ENCODE peak calls at places on chromosomes 16 and 17, in six cellular contexts. One of them, this sample, is unnamed.

GRCh38 chr16:17211797-17212196 is 259.0 kb downstream of the XYLT1 start:
- DNase-seq in gastrocnemius medialis: no peak
- DNase-seq in body of pancreas: no peak
- DNase-seq in heart left ventricle: no peak
- DNase-seq in right atrium auricular region: no peak
- DNase-seq in effector memory CD4-positive, alpha-beta T cell: no peak
- DNase-seq in this sample: no peak

GRCh38 chr16:11398851-11399250 is 53.6 kb downstream of the RMI2 start:
- DNase-seq in gastrocnemius medialis: no peak
- DNase-seq in body of pancreas: no peak
- DNase-seq in heart left ventricle: no peak
- DNase-seq in right atrium auricular region: no peak
- DNase-seq in effector memory CD4-positive, alpha-beta T cell: no peak
- DNase-seq in this sample: no peak

GRCh38 chr16:14398014-14398717 is 231.9 kb downstream of the PARN start:
- DNase-seq in gastrocnemius medialis: no peak
- DNase-seq in body of pancreas: no peak
- DNase-seq in heart left ventricle: no peak
- DNase-seq in right atrium auricular region: no peak
- DNase-seq in effector memory CD4-positive, alpha-beta T cell: no peak
- DNase-seq in this sample: no peak

GRCh38 chr16:81633147-81633619 is 145.9 kb upstream of the PLCG2 start:
- DNase-seq in gastrocnemius medialis: no peak
- DNase-seq in body of pancreas: no peak
- DNase-seq in heart left ventricle: no peak
- DNase-seq in right atrium auricular region: no peak
- DNase-seq in effector memory CD4-positive, alpha-beta T cell: no peak
- DNase-seq in this sample: no peak

GRCh38 chr17:76154935-76155845 is 14.1 kb upstream of the FOXJ1 start:
- DNase-seq in gastrocnemius medialis: no peak
- DNase-seq in body of pancreas: no peak
- DNase-seq in heart left ventricle: no peak
- DNase-seq in right atrium auricular region: no peak
- DNase-seq in effector memory CD4-positive, alpha-beta T cell: no peak
- DNase-seq in this sample: no peak

GRCh38 chr16:80743772-80744171 is 60.6 kb downstream of the CDYL2 start:
- DNase-seq in gastrocnemius medialis: no peak
- DNase-seq in body of pancreas: no peak
- DNase-seq in heart left ventricle: no peak
- DNase-seq in right atrium auricular region: no peak
- DNase-seq in effector memory CD4-positive, alpha-beta T cell: no peak
- DNase-seq in this sample: no peak

GRCh38 chr16:82761236-82761635 is 134.5 kb downstream of the CDH13 start:
- DNase-seq in gastrocnemius medialis: peak; percentile 90
- DNase-seq in body of pancreas: peak; percentile 50
- DNase-seq in heart left ventricle: peak; percentile 86
- DNase-seq in right atrium auricular region: peak; percentile 94
- DNase-seq in effector memory CD4-positive, alpha-beta T cell: no peak
- DNase-seq in this sample: peak; percentile 90

GRCh38 chr17:81514735-81515529 is 2.3 kb upstream of the ACTG1 start:
- DNase-seq in gastrocnemius medialis: peak; percentile 61
- DNase-seq in body of pancreas: peak; percentile 80
- DNase-seq in heart left ventricle: peak; percentile 90
- DNase-seq in right atrium auricular region: peak; percentile 82
- DNase-seq in effector memory CD4-positive, alpha-beta T cell: peak; percentile 57
- DNase-seq in this sample: no peak

GRCh38 chr16:591892-592517 is 2.1 kb downstream of the RAB40C start:
- DNase-seq in gastrocnemius medialis: no peak
- DNase-seq in body of pancreas: no peak
- DNase-seq in heart left ventricle: no peak
- DNase-seq in right atrium auricular region: no peak
- DNase-seq in effector memory CD4-positive, alpha-beta T cell: no peak
- DNase-seq in this sample: no peak

GRCh38 chr16:28597692-28598261 is 927 bp upstream of the SULT1A2 start:
- DNase-seq in gastrocnemius medialis: no peak
- DNase-seq in body of pancreas: peak; percentile 24
- DNase-seq in heart left ventricle: no peak
- DNase-seq in right atrium auricular region: no peak
- DNase-seq in effector memory CD4-positive, alpha-beta T cell: no peak
- DNase-seq in this sample: no peak

GRCh38 chr17:49016775-49017463 is 19.7 kb downstream of the IGF2BP1 start:
- DNase-seq in gastrocnemius medialis: no peak
- DNase-seq in body of pancreas: peak; percentile 36
- DNase-seq in heart left ventricle: no peak
- DNase-seq in right atrium auricular region: no peak
- DNase-seq in effector memory CD4-positive, alpha-beta T cell: no peak
- DNase-seq in this sample: no peak

GRCh38 chr17:44122825-44123355 is 551 bp downstream of the HDAC5 start:
- DNase-seq in gastrocnemius medialis: no peak
- DNase-seq in body of pancreas: no peak
- DNase-seq in heart left ventricle: no peak
- DNase-seq in right atrium auricular region: no peak
- DNase-seq in effector memory CD4-positive, alpha-beta T cell: no peak
- DNase-seq in this sample: no peak
- H3K4me1 ChIP-seq in gastrocnemius medialis: peaks cover 54% of the 10 kb centered on the region
- H3K4me1 ChIP-seq in body of pancreas: peaks cover 44% of the 10 kb centered on the region
- H3K4me1 ChIP-seq in heart left ventricle: peaks cover 59% of the 10 kb centered on the region
- H3K4me1 ChIP-seq in right atrium auricular region: no peaks in the 10 kb centered on the region
- H3K4me1 ChIP-seq in effector memory CD4-positive, alpha-beta T cell: peaks cover 14% of the 10 kb centered on the region
- H3K4me1 ChIP-seq in this sample: peaks cover 27% of the 10 kb centered on the region

GRCh38 chr17:13776027-13776551 is 174.4 kb upstream of the HS3ST3A1 start:
- DNase-seq in gastrocnemius medialis: no peak
- DNase-seq in body of pancreas: no peak
- DNase-seq in heart left ventricle: peak; percentile 41
- DNase-seq in right atrium auricular region: no peak
- DNase-seq in effector memory CD4-positive, alpha-beta T cell: no peak
- DNase-seq in this sample: no peak
- H3K27ac ChIP-seq in gastrocnemius medialis: peak overlapping the region; percentile 52
- H3K27ac ChIP-seq in body of pancreas: no peak overlapping the region
- H3K27ac ChIP-seq in heart left ventricle: peak overlapping the region; percentile 47
- H3K27ac ChIP-seq in right atrium auricular region: no peak overlapping the region
- H3K27ac ChIP-seq in effector memory CD4-positive, alpha-beta T cell: no peak overlapping the region
- H3K27ac ChIP-seq in this sample: no peak overlapping the region

DNA sequence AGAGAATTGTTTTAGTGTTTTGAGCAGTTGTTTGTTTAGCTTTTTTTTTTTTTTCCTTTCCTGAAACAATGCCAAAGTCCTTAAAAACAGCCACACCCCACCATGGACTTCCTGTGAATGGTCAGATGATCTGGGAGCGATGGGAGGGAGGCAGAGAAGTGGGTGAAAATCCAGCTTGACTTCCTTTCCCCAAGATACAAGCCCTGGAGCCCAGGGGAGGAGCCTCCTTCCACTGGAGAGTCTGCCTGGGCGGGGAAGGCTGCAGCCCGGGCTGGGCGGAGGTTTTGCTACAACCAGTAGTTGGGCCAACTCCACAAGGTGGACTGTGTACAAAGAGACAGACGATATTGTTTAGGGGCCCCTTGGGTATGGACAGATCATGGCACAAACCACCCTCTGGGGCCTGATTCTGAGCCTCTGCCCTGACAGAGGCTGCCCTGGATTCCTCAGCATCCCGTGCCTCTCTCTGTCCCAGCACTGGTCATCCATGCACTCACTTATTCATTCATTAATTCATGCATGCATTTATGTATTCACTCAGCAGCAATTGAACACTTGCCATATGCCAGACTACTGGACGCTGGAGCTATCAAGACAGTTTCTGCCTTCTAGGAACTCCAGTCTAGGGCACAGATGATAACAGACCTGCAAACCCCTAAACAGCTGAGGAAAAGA is 29.8 kb downstream of the WSB1 start:
- DNase-seq in gastrocnemius medialis: peak; percentile 28
- DNase-seq in body of pancreas: peak; percentile 48
- DNase-seq in heart left ventricle: peak; percentile 78
- DNase-seq in right atrium auricular region: peak; percentile 87
- DNase-seq in effector memory CD4-positive, alpha-beta T cell: no peak
- DNase-seq in this sample: peak; percentile 21
- H3K4me1 ChIP-seq in gastrocnemius medialis: peaks cover 38% of the 10 kb centered on the region
- H3K4me1 ChIP-seq in body of pancreas: peaks cover 19% of the 10 kb centered on the region
- H3K4me1 ChIP-seq in heart left ventricle: peaks cover 55% of the 10 kb centered on the region
- H3K4me1 ChIP-seq in right atrium auricular region: no peaks in the 10 kb centered on the region
- H3K4me1 ChIP-seq in effector memory CD4-positive, alpha-beta T cell: no peaks in the 10 kb centered on the region
- H3K4me1 ChIP-seq in this sample: peaks cover 10% of the 10 kb centered on the region

GRCh38 chr17:35345926-35346771 is 27.3 kb downstream of the SLFN11 start:
- DNase-seq in gastrocnemius medialis: peak; percentile 50
- DNase-seq in body of pancreas: peak; percentile 65
- DNase-seq in heart left ventricle: peak; percentile 87
- DNase-seq in right atrium auricular region: peak; percentile 82
- DNase-seq in effector memory CD4-positive, alpha-beta T cell: peak; percentile 17
- DNase-seq in this sample: peak; percentile 12
- H3K27ac ChIP-seq in gastrocnemius medialis: peak overlapping the region; percentile 65
- H3K27ac ChIP-seq in body of pancreas: no peak overlapping the region
- H3K27ac ChIP-seq in heart left ventricle: peak overlapping the region; percentile 76
- H3K27ac ChIP-seq in right atrium auricular region: peak overlapping the region; percentile 73
- H3K27ac ChIP-seq in effector memory CD4-positive, alpha-beta T cell: no peak overlapping the region
- H3K27ac ChIP-seq in this sample: peak overlapping the region; percentile 70

GRCh38 chr17:64387545-64388171 is 3.0 kb downstream of the PECAM1 start:
- DNase-seq in gastrocnemius medialis: no peak
- DNase-seq in body of pancreas: no peak
- DNase-seq in heart left ventricle: no peak
- DNase-seq in right atrium auricular region: no peak
- DNase-seq in effector memory CD4-positive, alpha-beta T cell: no peak
- DNase-seq in this sample: no peak
- H3K4me1 ChIP-seq in gastrocnemius medialis: peaks cover 7% of the 10 kb centered on the region
- H3K4me1 ChIP-seq in body of pancreas: peaks cover 6% of the 10 kb centered on the region
- H3K4me1 ChIP-seq in heart left ventricle: peaks cover 38% of the 10 kb centered on the region
- H3K4me1 ChIP-seq in right atrium auricular region: no peaks in the 10 kb centered on the region
- H3K4me1 ChIP-seq in effector memory CD4-positive, alpha-beta T cell: no peaks in the 10 kb centered on the region
- H3K4me1 ChIP-seq in this sample: peaks cover 14% of the 10 kb centered on the region

GRCh38 chr16:67934306-67935095 is 2.1 kb downstream of the PSMB10 start:
- DNase-seq in gastrocnemius medialis: no peak
- DNase-seq in body of pancreas: no peak
- DNase-seq in heart left ventricle: no peak
- DNase-seq in right atrium auricular region: no peak
- DNase-seq in effector memory CD4-positive, alpha-beta T cell: no peak
- DNase-seq in this sample: no peak
- H3K27ac ChIP-seq in gastrocnemius medialis: peak overlapping the region; percentile 92
- H3K27ac ChIP-seq in body of pancreas: no peak overlapping the region
- H3K27ac ChIP-seq in heart left ventricle: peak overlapping the region; percentile 87
- H3K27ac ChIP-seq in right atrium auricular region: peak overlapping the region; percentile 88
- H3K27ac ChIP-seq in effector memory CD4-positive, alpha-beta T cell: peak overlapping the region; percentile 85
- H3K27ac ChIP-seq in this sample: peak overlapping the region; percentile 89